ENCODE peak calls at places on chromosomes 16 and 17, in eight cellular contexts. Q is endodermal cell; X is heart right ventricle; C is kidney epithelial cell; I is neuronal stem cell; W is tibial nerve; K is CD4-positive, CD25-positive, alpha-beta regulatory T cell; E is CD8-positive, alpha-beta T cell. A is an unnamed sample. For H3K27me3 and H3K36me3, the result is how much of the 10 kb centered on the place peaks cover.

GRCh38 chr16:4420703-4421102 is 4.3 kb upstream of the CORO7 start:
- DNase-seq in Q (no peak), X (no peak), C (no peak), I (no peak), W (no peak), K (no peak), E (no peak), A (no peak)

GRCh38 chr16:66935319-66936011 is at the start of gene CES2:
- DNase-seq in Q (peak), X (peak), C (no peak), I (no peak), W (no peak), K (no peak), E (no peak), A (no peak)

GRCh38 chr16:25613931-25614330 is 77.8 kb upstream of the HS3ST4 start:
- DNase-seq in Q (no peak), X (no peak), C (no peak), I (no peak), W (no peak), K (no peak), E (no peak), A (no peak)

GRCh38 chr16:70696952-70697600 is 11.2 kb upstream of the MTSS2 start:
- DNase-seq in Q (peak), X (no peak), C (no peak), I (no peak), W (no peak), K (no peak), E (peak), A (no peak)

GRCh38 chr16:23941963-23942564 is 106.3 kb downstream of the PRKCB start:
- DNase-seq in Q (peak), X (no peak), C (no peak), I (no peak), W (no peak), K (no peak), E (no peak), A (no peak)

GRCh38 chr17:79214459-79214858 is 139.8 kb downstream of the ENGASE start:
- DNase-seq in Q (peak), X (no peak), C (no peak), I (no peak), W (no peak), K (no peak), E (no peak), A (no peak)

GRCh38 chr16:23786964-23787571 is 32.2 kb downstream of the CHP2 start:
- DNase-seq in Q (peak), X (no peak), C (no peak), I (no peak), W (no peak), K (no peak), E (no peak), A (no peak)

GRCh38 chr16:29312835-29313558 is 93.5 kb downstream of the NPIPB11 start:
- DNase-seq in Q (no peak), X (no peak), C (no peak), I (no peak), W (no peak), K (no peak), E (no peak), A (no peak)

GRCh38 chr17:51355314-51356083 is 95.2 kb downstream of the UTP18 start:
- DNase-seq in Q (no peak), X (no peak), C (no peak), I (no peak), W (no peak), K (no peak), E (no peak), A (no peak)

GRCh38 chr17:19372004-19372365 is 6.3 kb upstream of the MAPK7 start:
- DNase-seq in Q (peak), X (no peak), C (no peak), I (no peak), W (no peak), K (no peak), E (no peak), A (no peak)

GRCh38 chr16:75537795-75538194 is 1.9 kb upstream of the CHST5 start:
- DNase-seq in Q (no peak), X (no peak), C (no peak), I (no peak), W (no peak), K (no peak), E (no peak), A (no peak)

GRCh38 chr16:12091569-12092346 is 115.2 kb downstream of the SNX29 start:
- DNase-seq in Q (no peak), X (no peak), C (no peak), I (peak), W (no peak), K (no peak), E (no peak), A (no peak)

GRCh38 chr17:20114466-20114865 is 105.3 kb downstream of the SPECC1 start:
- DNase-seq in Q (no peak), X (no peak), C (no peak), I (no peak), W (no peak), K (no peak), E (no peak), A (no peak)

GRCh38 chr17:4738136-4739121 is 1.2 kb upstream of the ZMYND15 start:
- DNase-seq in Q (peak), X (no peak), C (peak), I (no peak), W (no peak), K (peak), E (no peak), A (no peak)
- H3K27me3 ChIP-seq in Q (half or more), X (under half), C (under half), I (half or more), W (under half), K (under half), E (under half), A (under half)

GRCh38 chr17:57273471-57273870 is 17.1 kb downstream of the MSI2 start:
- DNase-seq in Q (no peak), X (no peak), C (no peak), I (no peak), W (no peak), K (no peak), E (no peak), A (no peak)
- H3K36me3 ChIP-seq in Q (under half), X (under half), C (under half), I (under half), W (under half), K (under half), E (under half), A (under half)

GRCh38 chr17:77662796-77663195 is 295.7 kb upstream of the TNRC6C start:
- DNase-seq in Q (no peak), X (no peak), C (no peak), I (no peak), W (no peak), K (no peak), E (no peak), A (no peak)
- H3K27me3 ChIP-seq in Q (under half), X (under half), C (under half), I (under half), W (under half), K (under half), E (under half), A (under half)

DNA sequence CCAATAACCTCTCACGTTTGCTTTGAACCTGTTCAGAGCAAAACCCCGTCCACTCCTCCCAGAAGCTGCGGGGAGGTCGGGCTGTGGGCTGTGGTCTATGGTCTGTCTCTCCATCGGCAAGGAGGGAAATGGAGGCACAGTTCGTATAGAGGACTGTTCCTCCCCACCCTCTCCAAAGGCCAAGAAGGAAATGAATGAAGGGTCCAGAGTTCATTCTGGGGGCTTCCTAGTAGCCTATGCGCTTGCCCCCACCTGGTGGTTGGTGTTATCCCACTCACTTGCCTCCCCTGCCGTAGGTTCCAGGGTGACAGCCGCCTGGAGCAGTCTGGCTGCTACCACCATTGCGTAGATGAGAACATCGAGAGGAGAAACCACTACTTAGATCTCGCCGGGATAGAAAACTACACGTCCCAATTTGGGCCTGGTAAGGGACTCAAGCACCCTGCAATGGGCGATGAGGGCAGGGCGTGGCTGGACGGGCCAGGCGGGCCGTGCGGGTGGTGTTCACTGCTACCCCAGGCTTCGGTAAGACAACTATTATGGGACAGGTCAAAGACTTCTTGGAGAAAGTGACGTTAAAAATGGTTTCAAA is 49.0 kb downstream of the SNX20 start:
- DNase-seq in Q (no peak), X (no peak), C (no peak), I (no peak), W (no peak), K (no peak), E (no peak), A (no peak)
- H3K36me3 ChIP-seq in Q (under half), X (under half), C (under half), I (under half), W (under half), K (under half), E (under half), A (under half)

GRCh38 chr16:51666821-51667220 is 515.8 kb upstream of the SALL1 start:
- DNase-seq in Q (no peak), X (no peak), C (no peak), I (no peak), W (no peak), K (no peak), E (no peak), A (peak)
- H3K27me3 ChIP-seq in Q (under half), X (under half), C (under half), I (under half), W (under half), K (under half), E (under half), A (under half)

GRCh38 chr16:10972956-10973464 is 28.6 kb downstream of the CLEC16A start:
- DNase-seq in Q (no peak), X (no peak), C (no peak), I (no peak), W (no peak), K (no peak), E (no peak), A (no peak)
- H3K36me3 ChIP-seq in Q (under half), X (under half), C (under half), I (under half), W (under half), K (under half), E (under half), A (under half)

DNA sequence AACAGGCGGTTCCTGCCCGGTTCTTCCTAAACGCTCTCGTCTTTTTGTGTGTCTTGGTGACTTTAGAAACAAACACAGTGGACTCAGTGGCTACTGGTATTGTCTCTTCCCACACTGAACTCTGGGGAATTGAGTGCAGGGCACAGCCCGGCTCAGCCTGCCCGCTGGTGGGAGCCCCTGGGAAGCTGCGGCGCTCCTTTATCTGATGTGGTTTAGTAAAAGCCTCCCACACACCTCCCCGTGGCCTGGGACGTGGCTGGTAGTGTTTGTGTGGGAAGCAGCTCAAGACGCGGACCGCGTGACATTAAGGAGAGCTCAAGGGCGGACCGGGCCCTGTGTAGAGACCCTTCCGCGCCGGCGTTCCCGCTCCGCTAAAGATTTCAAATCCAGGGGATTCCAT is 55.4 kb upstream of the PVALEF start:
- DNase-seq in Q (no peak), X (no peak), C (no peak), I (no peak), W (no peak), K (no peak), E (no peak), A (no peak)
- H3K27me3 ChIP-seq in Q (under half), X (under half), C (under half), I (under half), W (under half), K (under half), E (under half), A (under half)

GRCh38 chr17:15371731-15372130 is 30.3 kb upstream of the TEKT3 start:
- DNase-seq in Q (peak), X (no peak), C (no peak), I (no peak), W (no peak), K (no peak), E (no peak), A (no peak)
- H3K36me3 ChIP-seq in Q (under half), X (under half), C (under half), I (under half), W (under half), K (under half), E (under half), A (under half)

A was measured in BJ.